ENCODE peak calls at places on chromosomes 1 and 21, in five cellular contexts. One of them, this sample, is unnamed.

GRCh38 chr1:56190975-56191768 is 388.2 kb downstream of the PLPP3 start:
- DNase-seq in choroid plexus epithelial cell: no peak
- DNase-seq in kidney: no peak
- DNase-seq in astrocyte of the cerebellum: no peak
- DNase-seq in foreskin fibroblast: peak; percentile 82
- DNase-seq in this sample: no peak

GRCh38 chr1:189811960-189812359 is 665.7 kb downstream of the BRINP3 start:
- DNase-seq in choroid plexus epithelial cell: no peak
- DNase-seq in foreskin fibroblast: no peak
- DNase-seq in astrocyte of the cerebellum: no peak
- DNase-seq in kidney: no peak
- DNase-seq in this sample: no peak

GRCh38 chr1:104929280-104929679 is 1179.6 kb downstream of the AMY1C start:
- DNase-seq in kidney: no peak
- DNase-seq in foreskin fibroblast: no peak
- DNase-seq in astrocyte of the cerebellum: no peak
- DNase-seq in choroid plexus epithelial cell: no peak
- DNase-seq in this sample: no peak

GRCh38 chr1:28902738-28903137 is 11.6 kb upstream of the EPB41 start:
- DNase-seq in choroid plexus epithelial cell: no peak
- DNase-seq in kidney: no peak
- DNase-seq in foreskin fibroblast: no peak
- DNase-seq in astrocyte of the cerebellum: no peak
- DNase-seq in this sample: no peak

GRCh38 chr1:117967472-117967871 is 37.9 kb downstream of the WDR3 start:
- DNase-seq in choroid plexus epithelial cell: peak; percentile 91
- DNase-seq in astrocyte of the cerebellum: peak; percentile 78
- DNase-seq in foreskin fibroblast: peak; percentile 23
- DNase-seq in kidney: no peak
- DNase-seq in this sample: no peak

GRCh38 chr1:39127513-39127912 is 77.0 kb upstream of the MACF1 start:
- DNase-seq in choroid plexus epithelial cell: peak; percentile 99
- DNase-seq in astrocyte of the cerebellum: no peak
- DNase-seq in foreskin fibroblast: peak; percentile 89
- DNase-seq in kidney: no peak
- DNase-seq in this sample: no peak

GRCh38 chr1:246160905-246161304 is 346.2 kb downstream of the SMYD3 start:
- DNase-seq in foreskin fibroblast: no peak
- DNase-seq in choroid plexus epithelial cell: no peak
- DNase-seq in astrocyte of the cerebellum: no peak
- DNase-seq in kidney: no peak
- DNase-seq in this sample: no peak

GRCh38 chr21:45332981-45333582 is 45.4 kb upstream of the POFUT2 start:
- DNase-seq in astrocyte of the cerebellum: no peak
- DNase-seq in kidney: peak; percentile 72
- DNase-seq in choroid plexus epithelial cell: no peak
- DNase-seq in foreskin fibroblast: no peak
- DNase-seq in this sample: no peak

GRCh38 chr1:247857069-247857985 is at the start of gene TRIM58:
- DNase-seq in kidney: peak; percentile 65
- DNase-seq in choroid plexus epithelial cell: no peak
- DNase-seq in astrocyte of the cerebellum: no peak
- DNase-seq in foreskin fibroblast: no peak
- DNase-seq in this sample: peak; percentile 69

DNA sequence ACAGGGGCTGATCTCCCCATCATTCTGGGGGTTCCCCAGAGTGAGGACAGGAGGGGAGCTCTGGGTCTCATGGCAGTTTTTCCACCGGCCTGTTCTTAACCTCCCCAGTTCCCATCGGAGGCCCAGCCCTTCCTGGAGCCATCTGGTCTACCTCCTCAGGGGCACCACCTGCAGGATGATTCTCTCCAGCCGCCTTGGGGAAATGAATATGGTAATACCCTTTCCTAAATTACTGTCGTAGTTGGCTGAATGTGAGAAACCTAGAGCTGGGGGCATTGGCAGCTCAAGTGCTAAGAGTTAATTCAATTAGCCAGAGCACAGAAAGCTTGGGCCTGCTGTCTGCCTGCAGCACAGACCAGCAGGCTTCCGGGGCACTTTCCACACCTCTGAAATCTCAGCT is 64.9 kb downstream of the TAS1R2 start:
- DNase-seq in choroid plexus epithelial cell: no peak
- DNase-seq in kidney: no peak
- DNase-seq in astrocyte of the cerebellum: no peak
- DNase-seq in foreskin fibroblast: no peak
- DNase-seq in this sample: no peak
- TF ChIP-seq CTCF in choroid plexus epithelial cell: peak; percentile 5
- TF ChIP-seq CTCF in kidney: no peak
- TF ChIP-seq CTCF in astrocyte of the cerebellum: no peak
- TF ChIP-seq CTCF in foreskin fibroblast: no peak
- TF ChIP-seq CTCF in this sample: no peak

GRCh38 chr1:31936966-31937299 is 1.2 kb downstream of the PTP4A2 start:
- DNase-seq in foreskin fibroblast: no peak
- DNase-seq in choroid plexus epithelial cell: no peak
- DNase-seq in astrocyte of the cerebellum: no peak
- DNase-seq in kidney: no peak
- DNase-seq in this sample: no peak

GRCh38 chr1:31937300-31938183 is 626 bp downstream of the PTP4A2 start:
- DNase-seq in astrocyte of the cerebellum: no peak
- DNase-seq in kidney: peak; percentile 95
- DNase-seq in choroid plexus epithelial cell: peak; percentile 72
- DNase-seq in foreskin fibroblast: peak; percentile 61
- DNase-seq in this sample: peak; percentile 88

GRCh38 chr1:31936278-31936965 is 1.7 kb downstream of the PTP4A2 start:
- DNase-seq in kidney: no peak
- DNase-seq in foreskin fibroblast: no peak
- DNase-seq in astrocyte of the cerebellum: no peak
- DNase-seq in choroid plexus epithelial cell: peak; percentile 37
- DNase-seq in this sample: no peak

GRCh38 chr1:31938184-31938975 is at the start of gene PTP4A2:
- DNase-seq in astrocyte of the cerebellum: peak; percentile 71
- DNase-seq in choroid plexus epithelial cell: peak; percentile 98
- DNase-seq in kidney: peak; percentile 98
- DNase-seq in foreskin fibroblast: peak; percentile 96
- DNase-seq in this sample: peak; percentile 93

DNA sequence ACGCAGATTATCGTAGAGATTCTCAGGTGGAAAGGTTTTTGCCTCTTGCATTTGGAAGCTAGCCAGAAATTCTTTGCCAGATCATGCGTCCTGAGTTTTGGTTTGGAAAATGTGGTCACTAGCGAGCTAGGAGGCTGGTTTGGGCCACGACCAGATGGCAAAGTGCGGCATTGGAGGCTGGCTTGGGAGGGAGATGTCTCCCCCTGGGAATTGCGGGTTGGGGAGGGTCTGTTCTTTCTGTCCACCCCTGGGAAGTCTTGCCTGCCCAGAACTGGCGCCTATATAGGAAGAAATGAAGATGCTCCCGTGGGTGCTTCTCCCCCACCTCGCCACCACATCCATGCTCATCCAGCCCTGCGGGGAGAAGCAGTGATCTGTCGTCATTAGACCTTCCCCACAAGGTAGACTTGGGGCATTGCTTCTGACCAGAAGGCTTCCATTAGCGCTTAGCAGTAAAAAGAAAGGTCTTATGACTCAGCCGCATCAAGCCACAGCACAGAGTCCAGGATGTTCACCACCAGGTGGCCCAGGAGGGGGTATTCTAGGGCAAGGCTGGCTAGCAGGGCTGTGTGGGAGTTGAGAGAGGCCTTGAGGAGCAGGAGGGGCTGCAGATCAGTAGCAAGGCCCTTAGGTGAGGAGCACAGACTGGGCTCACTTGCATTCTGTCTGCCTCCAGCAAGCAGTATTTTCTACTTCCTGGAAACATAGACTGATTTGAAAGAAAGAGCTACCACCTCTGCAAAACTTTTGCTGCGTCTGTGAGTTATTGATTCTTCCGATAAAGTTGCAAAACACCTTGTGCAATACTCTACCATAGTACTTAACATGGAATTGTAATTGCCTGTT is 1.5 kb upstream of the PTP4A2 start:
- DNase-seq in choroid plexus epithelial cell: peak; percentile 97
- DNase-seq in foreskin fibroblast: peak; percentile 79
- DNase-seq in astrocyte of the cerebellum: peak; percentile 73
- DNase-seq in kidney: peak; percentile 87
- DNase-seq in this sample: peak; percentile 76
- H3K4me3 ChIP-seq in choroid plexus epithelial cell: no peak overlapping the region
- H3K4me3 ChIP-seq in foreskin fibroblast: no peak overlapping the region
- H3K4me3 ChIP-seq in astrocyte of the cerebellum: no peak overlapping the region
- H3K4me3 ChIP-seq in kidney: no peak overlapping the region
- H3K4me3 ChIP-seq in this sample: no peak overlapping the region

GRCh38 chr21:16198546-16198945 is 468.8 kb downstream of the USP25 start:
- DNase-seq in foreskin fibroblast: no peak
- DNase-seq in choroid plexus epithelial cell: no peak
- DNase-seq in kidney: no peak
- DNase-seq in astrocyte of the cerebellum: no peak
- DNase-seq in this sample: no peak
- TF ChIP-seq CTCF in foreskin fibroblast: no peak
- TF ChIP-seq CTCF in choroid plexus epithelial cell: no peak
- TF ChIP-seq CTCF in kidney: no peak
- TF ChIP-seq CTCF in astrocyte of the cerebellum: no peak
- TF ChIP-seq CTCF in this sample: no peak

GRCh38 chr1:32743380-32744062 is 41.0 kb upstream of the SYNC start:
- DNase-seq in choroid plexus epithelial cell: no peak
- DNase-seq in foreskin fibroblast: no peak
- DNase-seq in kidney: peak; percentile 78
- DNase-seq in astrocyte of the cerebellum: no peak
- DNase-seq in this sample: peak; percentile 54

GRCh38 chr1:32741417-32742131 is 39.0 kb upstream of the SYNC start:
- DNase-seq in astrocyte of the cerebellum: no peak
- DNase-seq in foreskin fibroblast: no peak
- DNase-seq in kidney: no peak
- DNase-seq in choroid plexus epithelial cell: no peak
- DNase-seq in this sample: no peak

GRCh38 chr1:32744063-32744410 is 41.5 kb upstream of the SYNC start:
- DNase-seq in astrocyte of the cerebellum: no peak
- DNase-seq in choroid plexus epithelial cell: no peak
- DNase-seq in foreskin fibroblast: no peak
- DNase-seq in kidney: no peak
- DNase-seq in this sample: no peak

GRCh38 chr1:32742132-32742947 is 39.8 kb upstream of the SYNC start:
- DNase-seq in choroid plexus epithelial cell: no peak
- DNase-seq in kidney: peak; percentile 87
- DNase-seq in astrocyte of the cerebellum: no peak
- DNase-seq in foreskin fibroblast: no peak
- DNase-seq in this sample: no peak

DNA sequence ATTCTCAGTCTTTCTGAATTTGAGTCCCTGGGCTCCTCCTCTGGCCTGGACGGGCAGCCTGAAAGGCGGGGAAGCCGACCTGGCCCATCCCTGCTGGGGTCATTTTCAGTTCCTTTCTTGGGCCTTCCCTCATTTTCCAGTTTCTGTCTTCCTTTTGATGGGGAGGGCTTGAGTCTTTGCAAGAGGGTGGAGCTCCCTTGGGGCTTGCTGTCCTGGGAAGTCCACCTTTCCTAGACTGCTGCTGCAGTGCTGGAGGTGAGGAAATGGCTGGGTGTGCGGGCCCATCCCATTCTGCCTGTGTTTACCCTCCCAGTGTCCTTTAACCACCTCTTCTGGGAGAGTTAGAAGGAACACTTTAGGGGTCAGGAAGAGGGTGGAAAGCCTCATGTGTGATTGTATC is 40.4 kb upstream of the SYNC start:
- DNase-seq in astrocyte of the cerebellum: no peak
- DNase-seq in kidney: peak; percentile 63
- DNase-seq in choroid plexus epithelial cell: no peak
- DNase-seq in foreskin fibroblast: no peak
- DNase-seq in this sample: peak; percentile 83
- H3K4me3 ChIP-seq in astrocyte of the cerebellum: peak overlapping the region; percentile 62
- H3K4me3 ChIP-seq in kidney: peak overlapping the region; percentile 82
- H3K4me3 ChIP-seq in choroid plexus epithelial cell: no peak overlapping the region
- H3K4me3 ChIP-seq in foreskin fibroblast: peak overlapping the region; percentile 72
- H3K4me3 ChIP-seq in this sample: peak overlapping the region; percentile 84

DNA sequence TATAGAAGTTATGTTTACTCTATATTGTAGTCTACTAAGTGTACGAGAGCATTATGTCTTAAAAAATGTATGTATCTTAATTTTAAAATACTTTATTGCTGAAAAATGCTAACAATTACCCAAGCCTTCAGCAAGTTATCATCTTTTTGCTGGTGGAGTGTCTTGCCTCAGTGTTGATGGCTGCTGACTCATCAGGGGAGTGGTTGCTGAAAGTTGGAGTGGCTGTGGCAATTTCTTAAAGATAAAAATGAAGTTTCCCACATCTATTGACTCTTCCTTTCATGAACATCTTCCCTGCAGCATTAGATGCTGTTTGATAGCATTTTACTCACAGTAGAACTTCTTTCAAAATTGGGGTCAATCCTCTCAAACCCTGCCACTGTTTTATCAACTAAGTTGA is 95.8 kb downstream of the CDC7 start:
- DNase-seq in choroid plexus epithelial cell: peak; percentile 58
- DNase-seq in kidney: no peak
- DNase-seq in foreskin fibroblast: peak; percentile 45
- DNase-seq in astrocyte of the cerebellum: no peak
- DNase-seq in this sample: no peak
- TF ChIP-seq CTCF in choroid plexus epithelial cell: no peak
- TF ChIP-seq CTCF in kidney: no peak
- TF ChIP-seq CTCF in foreskin fibroblast: no peak
- TF ChIP-seq CTCF in astrocyte of the cerebellum: no peak
- TF ChIP-seq CTCF in this sample: no peak

DNA sequence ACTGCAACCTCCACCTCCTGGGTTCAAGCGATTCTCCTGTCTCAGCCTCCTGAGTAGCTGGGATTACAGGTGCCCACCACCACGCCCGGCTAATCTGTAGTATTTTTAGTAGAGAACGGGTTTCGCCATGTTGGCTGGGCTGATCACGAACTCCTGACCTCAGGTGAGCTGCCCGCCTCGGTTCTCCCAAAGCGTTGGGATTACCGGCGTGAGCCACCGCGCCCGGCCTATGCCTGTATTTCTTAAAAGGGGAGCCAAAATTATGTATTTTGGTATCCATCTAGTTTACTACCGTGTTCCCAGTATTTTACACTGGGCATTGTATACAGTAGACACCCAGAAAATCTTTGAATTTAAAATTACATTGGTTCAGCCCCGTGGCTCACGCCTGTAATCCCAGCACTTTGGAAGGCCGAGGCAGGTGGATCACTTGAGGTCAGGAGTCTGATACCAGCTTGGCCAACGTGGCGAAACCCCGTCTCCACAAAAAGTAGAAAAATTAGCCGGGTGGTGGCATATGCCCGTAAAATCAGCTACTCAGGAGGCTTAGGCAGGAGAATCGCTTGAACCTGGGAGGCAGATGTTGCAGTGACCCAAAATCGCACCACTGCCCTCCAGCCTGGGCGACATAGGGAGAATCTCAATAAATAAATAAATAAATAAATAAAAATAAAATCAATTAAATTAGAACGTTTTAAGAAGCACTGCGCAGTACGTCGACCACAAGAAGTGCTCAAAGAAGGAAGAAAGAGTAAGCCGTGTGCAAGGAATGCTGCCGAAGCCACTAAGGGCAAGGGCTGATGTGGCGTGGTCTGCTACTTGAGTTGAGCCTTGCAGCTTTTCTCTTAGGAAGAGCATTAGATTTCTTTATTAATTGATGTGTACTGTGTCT is 1.5 kb upstream of the THRAP3 start:
- DNase-seq in choroid plexus epithelial cell: no peak
- DNase-seq in astrocyte of the cerebellum: no peak
- DNase-seq in foreskin fibroblast: no peak
- DNase-seq in kidney: no peak
- DNase-seq in this sample: peak; percentile 14
- H3K4me3 ChIP-seq in choroid plexus epithelial cell: no peak overlapping the region
- H3K4me3 ChIP-seq in astrocyte of the cerebellum: peak overlapping the region; percentile 78
- H3K4me3 ChIP-seq in foreskin fibroblast: peak overlapping the region; percentile 71
- H3K4me3 ChIP-seq in kidney: peak overlapping the region; percentile 95
- H3K4me3 ChIP-seq in this sample: no peak overlapping the region